ENCODE peak calls at places on chromosomes 3 and 15, in eight cellular contexts. E, V, M, P, Z, X, W and T are unnamed samples.
A peak's percentile ranks its signal among the peaks of the same experiment; 100 is the strongest.

GRCh38 chr3:67642190-67642589 is 12.2 kb downstream of the SUCLG2 start:
- DNase-seq in E (no peak), V (no peak), M (no peak), P (no peak), Z (no peak), X (no peak), W (no peak), T (no peak)

GRCh38 chr15:68403161-68403941 is 28.6 kb downstream of the ITGA11 start:
- DNase-seq in E (no peak), V (no peak), M (no peak), P (no peak), Z (no peak), X (no peak), W (no peak), T (no peak)

GRCh38 chr3:114274929-114275328 is 18.9 kb upstream of the TIGIT start:
- DNase-seq in E (no peak), V (peak; percentile 18), M (no peak), P (no peak), Z (peak; percentile 45), X (no peak), W (no peak), T (peak; percentile 23)

GRCh38 chr3:65402597-65402996 is 636.1 kb downstream of the MAGI1 start:
- DNase-seq in E (no peak), V (no peak), M (no peak), P (no peak), Z (peak; percentile 97), X (peak; percentile 75), W (no peak), T (peak; percentile 92)

GRCh38 chr3:72628065-72628464 is 220.2 kb downstream of the SHQ1 start:
- DNase-seq in E (no peak), V (no peak), M (no peak), P (peak; percentile 59), Z (no peak), X (no peak), W (no peak), T (peak; percentile 80)

GRCh38 chr3:123527046-123527445 is 57.8 kb downstream of the HACD2 start:
- DNase-seq in E (no peak), V (peak; percentile 26), M (no peak), P (no peak), Z (no peak), X (no peak), W (no peak), T (no peak)

GRCh38 chr15:73599934-73600333 is 33.3 kb downstream of the NPTN start:
- DNase-seq in E (no peak), V (no peak), M (no peak), P (peak; percentile 33), Z (peak; percentile 40), X (no peak), W (no peak), T (peak; percentile 38)

GRCh38 chr15:42059661-42060476 is 34.5 kb downstream of the PLA2G4D start:
- DNase-seq in E (peak; percentile 70), V (peak; percentile 66), M (no peak), P (peak; percentile 84), Z (peak; percentile 46), X (no peak), W (peak; percentile 56), T (peak; percentile 57)